ENCODE peak calls at places on chromosome 18, in eight cellular contexts. J, K, Y, T, Z, M, C and B are unnamed samples.

GRCh38 chr18:21004721-21005120 is 106.9 kb downstream of the ROCK1 start:
- DNase-seq in M (no peak), T (peak; percentile 5), Y (peak; percentile 42), J (no peak), C (no peak), Z (no peak), K (no peak), B (peak; percentile 22)

GRCh38 chr18:4802296-4802695 is 347.2 kb upstream of the DLGAP1 start:
- DNase-seq in C (no peak), Y (no peak), T (no peak), Z (no peak), M (no peak), J (no peak), K (no peak), B (no peak)

GRCh38 chr18:72675394-72675793 is 131.3 kb upstream of the CBLN2 start:
- DNase-seq in Z (peak; percentile 44), K (no peak), M (no peak), Y (no peak), J (no peak), T (peak; percentile 21), C (no peak), B (no peak)

GRCh38 chr18:54387631-54388030 is 29.9 kb downstream of the C18orf54 start:
- DNase-seq in M (no peak), T (no peak), Z (no peak), Y (no peak), J (no peak), K (no peak), C (no peak), B (peak; percentile 15)

GRCh38 chr18:57624988-57625387 is 3.4 kb upstream of the NARS1 start:
- DNase-seq in M (peak; percentile 15), J (no peak), C (no peak), Z (no peak), Y (no peak), T (no peak), K (no peak), B (peak; percentile 50)

GRCh38 chr18:45724591-45724990 is 610 bp downstream of the SLC14A1 start:
- DNase-seq in K (no peak), Z (no peak), Y (no peak), T (no peak), M (no peak), C (no peak), J (no peak), B (no peak)

GRCh38 chr18:26159353-26159752 is 25.7 kb downstream of the PSMA8 start:
- DNase-seq in Y (peak; percentile 6), C (no peak), T (no peak), Z (no peak), J (no peak), K (no peak), M (peak; percentile 1), B (peak; percentile 15)

GRCh38 chr18:5419601-5420000 is 124.1 kb upstream of the ZBTB14 start:
- DNase-seq in Y (no peak), C (no peak), J (no peak), K (no peak), M (no peak), T (no peak), Z (no peak), B (no peak)

GRCh38 chr18:39051013-39051412 is 1485.4 kb upstream of the CELF4 start:
- DNase-seq in C (no peak), Z (no peak), M (no peak), Y (no peak), T (no peak), J (no peak), K (no peak), B (peak; percentile 77)

GRCh38 chr18:79941473-79942119 is 9.9 kb downstream of the SLC66A2 start:
- DNase-seq in K (no peak), J (peak; percentile 42), C (peak; percentile 37), Y (no peak), Z (no peak), T (no peak), M (no peak), B (peak; percentile 28)

GRCh38 chr18:70578480-70578879 is 289.6 kb downstream of the SOCS6 start:
- DNase-seq in Z (peak; percentile 78), Y (no peak), J (no peak), C (no peak), K (no peak), M (no peak), T (peak; percentile 7), B (no peak)

GRCh38 chr18:59140287-59140885 is 702 bp downstream of the SEC11C start:
- DNase-seq in K (no peak), Y (peak; percentile 42), T (peak; percentile 69), Z (peak; percentile 64), C (peak; percentile 64), M (no peak), J (no peak), B (peak; percentile 38)

GRCh38 chr18:59268127-59268721 is 5.0 kb downstream of the RAX start:
- DNase-seq in Z (peak; percentile 20), C (no peak), K (no peak), M (no peak), Y (no peak), J (no peak), T (no peak), B (no peak)

GRCh38 chr18:32317651-32318050 is 127.8 kb downstream of the MEP1B start:
- DNase-seq in K (no peak), Z (no peak), C (no peak), M (no peak), J (no peak), T (no peak), Y (no peak), B (peak; percentile 11)

GRCh38 chr18:27501651-27502050 is 316.5 kb upstream of the CHST9 start:
- DNase-seq in J (no peak), Z (no peak), K (no peak), M (no peak), Y (no peak), C (no peak), T (no peak), B (no peak)

GRCh38 chr18:56028514-56028913 is 440.5 kb upstream of the TCF4 start:
- DNase-seq in T (peak; percentile 7), Y (peak; percentile 8), K (no peak), M (no peak), C (no peak), J (no peak), Z (no peak), B (peak; percentile 75)

GRCh38 chr18:77052656-77053309 is 79.8 kb downstream of the MBP start:
- DNase-seq in Z (no peak), Y (no peak), J (peak; percentile 68), T (no peak), K (no peak), M (no peak), C (no peak), B (no peak)

GRCh38 chr18:79523221-79523737 is 127.5 kb downstream of the NFATC1 start:
- DNase-seq in J (peak; percentile 28), Z (no peak), C (no peak), T (no peak), Y (no peak), K (no peak), M (no peak), B (no peak)

GRCh38 chr18:57149031-57149430 is 2.1 kb downstream of the BOD1L2 start:
- DNase-seq in C (no peak), Y (no peak), K (no peak), J (no peak), T (no peak), M (no peak), Z (peak; percentile 51), B (no peak)

GRCh38 chr18:51013259-51013658 is 16.8 kb upstream of the SMAD4 start:
- DNase-seq in K (no peak), J (no peak), C (no peak), T (no peak), Z (no peak), Y (no peak), M (no peak), B (no peak)

GRCh38 chr18:3593904-3594759 is 144.2 kb downstream of the TGIF1 start:
- DNase-seq in Y (peak; percentile 98), K (peak; percentile 78), J (peak; percentile 80), C (peak; percentile 95), M (peak; percentile 95), Z (peak; percentile 94), T (peak; percentile 92), B (peak; percentile 95)
- H3K4me3 ChIP-seq in Y (peak overlapping the region; percentile 93), K (peak overlapping the region; percentile 71), J (peak overlapping the region; percentile 57), C (peak overlapping the region; percentile 51), M (peak overlapping the region; percentile 60), Z (peak overlapping the region; percentile 45), T (peak overlapping the region; percentile 27), B (peak overlapping the region; percentile 51)

GRCh38 chr18:36099311-36099710 is 29.8 kb downstream of the SLC39A6 start:
- DNase-seq in J (no peak), M (no peak), K (no peak), C (no peak), T (no peak), Y (no peak), Z (no peak), B (no peak)

GRCh38 chr18:36094431-36094830 is 27.1 kb upstream of the RPRD1A start:
- DNase-seq in Z (no peak), J (no peak), M (no peak), T (no peak), C (no peak), K (no peak), Y (no peak), B (no peak)

GRCh38 chr18:36101943-36102342 is 27.2 kb downstream of the SLC39A6 start:
- DNase-seq in C (no peak), K (no peak), Z (no peak), Y (no peak), J (no peak), M (no peak), T (no peak), B (peak; percentile 69)

GRCh38 chr18:36096955-36097354 is 29.6 kb upstream of the RPRD1A start:
- DNase-seq in Y (no peak), K (no peak), Z (no peak), J (no peak), C (no peak), T (no peak), M (no peak), B (no peak)

DNA sequence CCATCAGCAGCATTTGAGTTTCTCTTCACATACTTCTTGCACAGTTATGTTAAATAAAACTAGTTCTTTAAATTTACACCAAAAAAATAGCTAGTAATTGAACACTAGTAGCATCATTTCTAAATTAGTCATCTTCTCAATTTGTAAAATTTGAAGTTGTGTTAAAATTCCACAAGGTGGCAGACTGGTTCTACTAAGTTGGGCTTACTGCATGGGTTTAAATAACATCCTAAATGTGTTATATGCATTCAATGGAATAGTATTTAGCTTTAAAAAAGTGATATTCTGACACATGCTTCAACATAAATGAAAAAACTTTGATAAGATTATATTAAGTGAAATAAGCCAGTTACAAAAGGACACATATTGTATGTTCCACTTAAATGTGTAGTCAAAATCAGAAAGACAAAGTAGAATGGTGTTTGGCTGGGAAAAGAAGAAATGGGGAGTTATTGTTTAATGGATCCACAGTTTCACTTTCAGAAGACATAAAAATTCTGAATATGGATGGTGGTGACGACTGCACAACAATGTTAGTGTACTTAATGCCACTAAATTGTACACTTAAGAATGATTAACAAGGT is 28.7 kb upstream of the RPRD1A start:
- DNase-seq in C (no peak), K (no peak), Y (peak; percentile 55), J (no peak), M (peak; percentile 71), Z (peak; percentile 67), T (peak; percentile 68), B (peak; percentile 71)
- TF ChIP-seq CTCF in C (peak; percentile 35), K (peak; percentile 53), Y (peak; percentile 29), J (peak; percentile 56), M (peak; percentile 37), Z (peak; percentile 79), T (peak; percentile 72), B (peak; percentile 21)

GRCh38 chr18:12321331-12321730 is 13.3 kb downstream of the TUBB6 start:
- DNase-seq in J (no peak), K (no peak), Y (no peak), T (no peak), C (peak; percentile 45), M (no peak), Z (no peak), B (no peak)
- H3K36me3 ChIP-seq in J (peaks cover 69% of the 10 kb centered on the region), K (peaks cover 26% of the 10 kb centered on the region), Y (peaks cover 40% of the 10 kb centered on the region), T (no peaks in the 10 kb centered on the region), C (peaks cover 18% of the 10 kb centered on the region), M (peaks cover 42% of the 10 kb centered on the region), Z (peaks cover 5% of the 10 kb centered on the region), B (peaks cover 30% of the 10 kb centered on the region)

GRCh38 chr18:33817096-33817495 is 239.1 kb downstream of the ASXL3 start:
- DNase-seq in M (no peak), J (no peak), C (no peak), K (no peak), Y (no peak), T (no peak), Z (no peak), B (peak; percentile 73)
- H3K4me3 ChIP-seq in M (no peak overlapping the region), J (no peak overlapping the region), C (no peak overlapping the region), K (no peak overlapping the region), Y (no peak overlapping the region), T (no peak overlapping the region), Z (no peak overlapping the region), B (no peak overlapping the region)